ENCODE peak calls at places on chromosomes 3 and 15, in four cellular contexts. L is A549, D is pancreas, Y is heart left ventricle. B is an unnamed sample.

GRCh38 chr3:176595307-176595706 is 602.0 kb downstream of the TBL1XR1 start:
- DNase-seq in D (no peak), Y (no peak), L (no peak), B (no peak)

GRCh38 chr3:2301361-2301760 is 202.7 kb downstream of the CNTN4 start:
- DNase-seq in Y (no peak), L (no peak), D (no peak), B (no peak)

GRCh38 chr3:170690133-170690981 is 104.5 kb upstream of the SLC7A14 start:
- DNase-seq in Y (peak; percentile 68), L (peak; percentile 38), D (peak; percentile 62), B (peak; percentile 68)

GRCh38 chr3:107985496-107985895 is 105.3 kb downstream of the CD47 start:
- DNase-seq in L (no peak), Y (no peak), D (no peak), B (no peak)

GRCh38 chr3:145776782-145777408 is 384.1 kb downstream of the PLOD2 start:
- DNase-seq in D (peak; percentile 49), Y (no peak), L (peak; percentile 68), B (no peak)

GRCh38 chr3:42680806-42681205 is 4.5 kb upstream of the KLHL40 start:
- DNase-seq in D (no peak), Y (no peak), L (no peak), B (no peak)

GRCh38 chr3:161851941-161852566 is 355.4 kb downstream of the OTOL1 start:
- DNase-seq in L (peak; percentile 53), Y (peak; percentile 29), D (peak; percentile 59), B (peak; percentile 39)

GRCh38 chr15:22917556-22917955 is 62.6 kb downstream of the CYFIP1 start:
- DNase-seq in Y (no peak), L (no peak), D (no peak), B (no peak)

GRCh38 chr3:36864180-36865053 is 80.4 kb downstream of the TRANK1 start:
- DNase-seq in Y (no peak), D (no peak), L (no peak), B (no peak)

GRCh38 chr3:171561601-171562323 is 101.6 kb upstream of the TNIK start:
- DNase-seq in D (no peak), Y (no peak), L (no peak), B (no peak)

GRCh38 chr3:175434591-175434990 is 575.5 kb downstream of the NAALADL2 start:
- DNase-seq in Y (no peak), D (no peak), L (no peak), B (no peak)

GRCh38 chr3:68163054-68163453 is 508.6 kb upstream of the SUCLG2 start:
- DNase-seq in L (no peak), Y (no peak), D (no peak), B (no peak)

GRCh38 chr15:35142578-35142977 is 57.5 kb upstream of the NANOGP8 start:
- DNase-seq in L (no peak), D (no peak), Y (no peak), B (no peak)

GRCh38 chr3:4334548-4334947 is 31.4 kb downstream of the SETMAR start:
- DNase-seq in D (no peak), L (no peak), Y (no peak), B (no peak)

GRCh38 chr3:10304905-10305304 is 12.2 kb upstream of the GHRL start:
- DNase-seq in D (no peak), L (no peak), Y (no peak), B (no peak)
- H3K27ac ChIP-seq in D (no peak overlapping the region), L (no peak overlapping the region), Y (no peak overlapping the region), B (no peak overlapping the region)

DNA sequence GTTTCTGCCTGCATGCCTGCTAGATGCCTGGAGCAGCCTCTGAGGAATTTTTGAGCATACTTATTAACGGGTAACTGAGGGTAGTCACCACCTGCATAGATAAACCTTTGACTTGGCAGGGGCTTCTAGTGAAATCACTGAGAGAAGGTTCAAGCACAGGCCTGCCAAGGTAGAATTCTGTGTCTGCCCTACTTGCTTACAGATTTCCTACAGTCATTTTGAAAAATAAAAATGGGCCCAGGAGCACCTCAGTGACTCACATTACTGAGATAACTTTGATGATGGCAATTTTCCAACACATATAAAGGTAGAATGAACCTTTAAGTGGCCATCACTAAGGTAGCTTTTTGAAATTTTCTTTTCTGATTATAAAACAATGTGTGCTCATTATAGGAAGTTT is 10.8 kb downstream of the CRTAP start:
- DNase-seq in D (no peak), L (no peak), Y (no peak), B (no peak)
- TF ChIP-seq CTCF in D (no peak), L (no peak), Y (no peak), B (no peak)

GRCh38 chr3:196179380-196180308 is 31.6 kb downstream of the ZDHHC19 start:
- DNase-seq in Y (no peak), L (no peak), D (no peak), B (no peak)
- H3K4me3 ChIP-seq in Y (no peak overlapping the region), L (no peak overlapping the region), D (no peak overlapping the region), B (no peak overlapping the region)

GRCh38 chr3:183332487-183332886 is 79.4 kb downstream of the B3GNT5 start:
- DNase-seq in Y (no peak), D (no peak), L (no peak), B (no peak)
- H3K27ac ChIP-seq in Y (no peak overlapping the region), D (no peak overlapping the region), L (no peak overlapping the region), B (no peak overlapping the region)